ENCODE peak calls at places on chromosome 5, in six cellular contexts. R is IMR-90, K is H1, G is mesenchymal stem cell, I is trophoblast cell, V is neuronal stem cell. B is an unnamed sample.

GRCh38 chr5:14008819-14009311 is 64.4 kb upstream of the DNAH5 start:
- DNase-seq in R (peak), G (peak), V (no peak), K (no peak), I (no peak), B (no peak)

GRCh38 chr5:58902305-58902704 is 319.4 kb downstream of the RAB3C start:
- DNase-seq in V (no peak), R (no peak), K (no peak), G (no peak), I (no peak), B (no peak)

GRCh38 chr5:65292196-65292595 is 189.5 kb downstream of the ADAMTS6 start:
- DNase-seq in G (no peak), K (no peak), V (no peak), R (no peak), I (no peak), B (no peak)

GRCh38 chr5:33324667-33325307 is 116.0 kb upstream of the TARS1 start:
- DNase-seq in K (no peak), R (no peak), I (no peak), V (no peak), G (no peak), B (no peak)

GRCh38 chr5:115685966-115686691 is 60.3 kb upstream of the TMED7 start:
- DNase-seq in K (no peak), G (no peak), I (no peak), R (no peak), V (no peak), B (no peak)

GRCh38 chr5:128736567-128736966 is 198.5 kb upstream of the FBN2 start:
- DNase-seq in R (peak), K (no peak), V (no peak), I (no peak), G (no peak), B (no peak)

GRCh38 chr5:106454651-106455415 is 1215.9 kb downstream of the EFNA5 start:
- DNase-seq in R (peak), K (peak), I (no peak), G (peak), V (peak), B (peak)

GRCh38 chr5:83441752-83442151 is 29.8 kb upstream of the VCAN start:
- DNase-seq in G (no peak), R (no peak), I (no peak), V (no peak), K (no peak), B (no peak)

GRCh38 chr5:159965031-159965837 is 43.7 kb upstream of the TTC1 start:
- DNase-seq in I (peak), K (no peak), R (peak), G (peak), V (no peak), B (peak)

GRCh38 chr5:128035689-128036088 is 47.9 kb upstream of the SLC12A2 start:
- DNase-seq in G (no peak), R (no peak), I (no peak), V (no peak), K (no peak), B (no peak)

GRCh38 chr5:119396265-119396664 is 40.4 kb downstream of the TNFAIP8 start:
- DNase-seq in K (no peak), V (no peak), G (no peak), R (no peak), I (no peak), B (no peak)

GRCh38 chr5:51974834-51975233 is 591.6 kb downstream of the ISL1 start:
- DNase-seq in K (no peak), V (no peak), R (no peak), G (no peak), I (no peak), B (no peak)

GRCh38 chr5:132334812-132335211 is 34.7 kb upstream of the SLC22A5 start:
- DNase-seq in V (no peak), R (peak), K (no peak), I (no peak), G (peak), B (no peak)

GRCh38 chr5:33059081-33059480 is 348.0 kb downstream of the NPR3 start:
- DNase-seq in R (no peak), V (no peak), K (no peak), G (no peak), I (no peak), B (no peak)

GRCh38 chr5:112514062-112514561 is 95.0 kb upstream of the EPB41L4A start:
- DNase-seq in R (no peak), V (no peak), K (no peak), G (no peak), I (no peak), B (no peak)

GRCh38 chr5:104513194-104513602 is 950.6 kb upstream of the NUDT12 start:
- DNase-seq in I (no peak), G (peak), R (peak), V (no peak), K (no peak), B (no peak)

GRCh38 chr5:171462928-171463843 is 43.7 kb downstream of the FGF18 start:
- DNase-seq in I (no peak), R (peak), K (no peak), V (no peak), G (no peak), B (no peak)

GRCh38 chr5:97127727-97128126 is 14.7 kb downstream of the LIX1 start:
- DNase-seq in I (no peak), G (no peak), K (no peak), R (no peak), V (no peak), B (no peak)

DNA sequence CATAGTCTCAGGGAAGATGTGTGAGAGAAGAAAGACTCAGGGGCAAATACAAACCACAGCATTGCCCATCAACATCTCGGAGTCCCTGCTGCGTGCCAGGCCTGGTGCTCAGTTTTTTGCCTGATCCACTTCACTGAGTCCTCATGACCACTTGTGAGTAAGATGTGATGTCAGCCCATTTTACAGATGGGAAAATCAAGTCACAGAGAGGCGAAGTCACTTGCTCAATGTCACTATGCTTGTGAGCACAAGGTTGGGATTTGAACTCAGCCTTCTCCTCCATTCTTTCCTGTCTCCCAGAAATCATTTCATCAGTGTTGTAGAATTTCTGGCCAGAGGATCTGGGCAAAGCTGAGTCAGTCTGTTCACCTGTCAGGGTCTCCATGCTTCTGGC is 34.6 kb upstream of the PSD2 start:
- DNase-seq in K (no peak), V (no peak), I (no peak), R (no peak), G (no peak), B (no peak)
- H3K14ac ChIP-seq in K (no peak), V (no peak), I (no peak), R (no peak), G (no peak), B (no peak)

GRCh38 chr5:61162010-61162831 is at the start of gene SMIM15:
- DNase-seq in G (peak), R (peak), K (peak), I (peak), V (peak), B (peak)
- H2AK5ac ChIP-seq in G (peak), R (peak), K (no peak), I (peak), V (peak), B (no peak)

DNA sequence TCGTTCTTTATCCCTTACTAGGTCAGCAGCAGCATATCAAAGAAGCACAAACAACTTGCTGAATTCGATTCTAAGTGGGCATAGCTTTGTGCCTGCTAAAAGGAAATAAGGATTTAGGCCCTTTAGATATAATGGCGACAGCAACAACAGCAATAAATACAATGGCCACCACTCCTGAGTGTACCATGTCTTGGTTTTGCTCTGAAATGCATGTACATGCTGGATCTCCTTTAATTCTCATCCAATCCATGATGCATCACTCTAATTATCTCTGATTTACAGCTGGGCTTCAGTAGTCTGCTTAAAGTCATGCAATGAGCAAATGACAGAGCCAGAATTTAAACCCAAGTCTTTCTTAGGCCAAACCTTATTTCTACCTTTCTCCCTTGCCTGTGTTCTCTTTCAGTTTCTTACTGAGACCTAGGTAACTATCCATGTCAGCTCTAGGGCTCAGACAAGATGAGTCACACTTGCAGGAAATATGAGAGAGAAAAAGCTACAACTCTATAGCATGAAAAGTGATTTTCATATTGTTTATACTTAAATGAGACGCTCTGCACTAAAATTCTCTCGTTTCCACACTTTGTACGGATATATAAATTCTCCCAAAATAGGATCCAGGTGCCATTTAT is 111.8 kb downstream of the HMHB1 start:
- DNase-seq in K (no peak), G (peak), R (peak), V (no peak), I (no peak), B (no peak)
- H2BK120ac ChIP-seq in K (no peak), G (no peak), R (peak), V (no peak), I (no peak), B (no peak)

GRCh38 chr5:3019045-3019444 is 267.6 kb upstream of the IRX2 start:
- DNase-seq in V (no peak), R (no peak), K (no peak), I (no peak), G (no peak), B (no peak)
- H3K14ac ChIP-seq in V (no peak), R (no peak), K (no peak), I (no peak), G (no peak), B (no peak)

DNA sequence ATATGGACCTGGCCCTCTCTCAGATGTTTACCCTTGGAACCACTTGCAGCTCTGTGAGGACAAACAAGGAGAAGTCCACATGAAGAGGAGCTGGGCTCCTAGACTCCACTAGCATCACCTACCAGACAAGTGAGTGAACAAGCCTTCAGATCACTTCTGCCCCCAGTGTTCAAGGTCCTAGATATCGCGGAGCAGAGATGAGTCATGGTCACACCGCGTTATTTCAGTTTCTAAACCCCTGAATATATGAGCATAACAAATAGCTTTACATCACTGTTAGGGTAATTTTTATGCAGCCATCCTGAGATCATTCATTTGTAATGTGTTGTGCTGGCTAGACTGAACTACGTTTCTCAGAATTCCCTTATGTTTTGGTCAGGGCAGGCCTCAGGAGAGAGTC is 77.0 kb upstream of the DAP start:
- DNase-seq in I (no peak), K (no peak), R (peak), G (no peak), V (no peak), B (no peak)
- H2AK5ac ChIP-seq in I (no peak), K (no peak), R (peak), G (peak), V (no peak), B (no peak)

GRCh38 chr5:123879071-123879470 is 367.1 kb downstream of the CSNK1G3 start:
- DNase-seq in K (no peak), G (no peak), V (no peak), R (no peak), I (no peak), B (peak)

GRCh38 chr5:123876265-123876790 is 364.4 kb downstream of the CSNK1G3 start:
- DNase-seq in R (no peak), K (no peak), G (no peak), V (no peak), I (no peak), B (peak)

GRCh38 chr5:123874600-123875201 is 362.7 kb downstream of the CSNK1G3 start:
- DNase-seq in R (peak), K (no peak), V (peak), I (no peak), G (peak), B (no peak)

GRCh38 chr5:123871373-123871772 is 359.4 kb downstream of the CSNK1G3 start:
- DNase-seq in G (no peak), I (no peak), V (no peak), R (no peak), K (no peak), B (no peak)

DNA sequence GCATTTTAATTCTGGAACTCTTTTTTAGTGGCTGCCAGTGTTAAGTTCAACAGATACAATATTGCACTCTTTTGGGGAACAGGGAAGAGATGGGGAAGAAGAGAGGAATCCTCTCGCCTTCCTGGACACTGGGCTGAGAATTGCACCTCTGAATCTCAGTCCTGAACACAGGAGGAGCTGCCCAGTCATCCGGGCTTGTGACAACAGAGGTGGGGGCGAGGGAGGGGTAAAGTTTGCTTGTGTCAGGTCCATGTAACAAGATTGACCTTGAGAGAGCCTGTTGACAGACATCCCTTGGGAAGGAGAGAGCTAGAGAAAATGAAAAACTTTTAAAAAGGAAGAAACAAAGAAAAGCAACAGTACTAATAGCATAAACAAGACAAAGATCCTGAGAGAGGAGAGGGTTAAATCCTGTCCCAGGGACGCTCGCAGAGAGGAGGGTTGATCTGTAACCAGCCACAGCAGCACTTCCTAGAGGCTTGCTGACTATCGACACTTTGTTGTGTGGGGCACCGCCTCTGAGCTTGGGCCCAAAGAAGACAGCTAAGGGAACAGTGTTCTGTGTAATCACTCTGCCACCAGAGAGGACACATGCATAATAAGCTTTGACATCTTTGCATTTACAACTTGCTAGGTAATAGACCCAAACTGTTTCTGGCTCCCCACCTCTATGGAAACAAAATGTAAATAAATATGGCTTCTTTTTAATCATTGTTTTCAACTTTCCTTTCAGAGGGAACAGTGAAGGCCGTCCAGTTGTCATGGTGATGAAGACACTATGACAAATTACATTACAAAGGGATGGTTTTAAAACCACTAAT is 363.7 kb downstream of the CSNK1G3 start:
- DNase-seq in G (peak), I (no peak), K (no peak), V (peak), R (no peak), B (peak)
- H2BK120ac ChIP-seq in G (no peak), I (peak), K (peak), V (no peak), R (no peak), B (no peak)

GRCh38 chr5:57063773-57064172 is 110.1 kb upstream of the GPBP1 start:
- DNase-seq in G (no peak), K (no peak), I (no peak), V (no peak), R (no peak), B (no peak)
- H3K14ac ChIP-seq in G (no peak), K (no peak), I (no peak), V (no peak), R (no peak), B (no peak)

GRCh38 chr5:107512029-107512428 is 158.7 kb downstream of the EFNA5 start:
- DNase-seq in R (no peak), I (no peak), K (no peak), G (no peak), V (peak), B (peak)
- H2AK5ac ChIP-seq in R (no peak), I (no peak), K (no peak), G (peak), V (no peak), B (no peak)

B was measured in H9.